ENCODE peak calls at places on chromosomes 16 and 17, in five cellular contexts. O is thoracic aorta, M is mesothelial cell of epicardium, Y is brain microvascular endothelial cell, C is A549. G is an unnamed sample.

GRCh38 chr16:49183911-49184310 is 97.7 kb downstream of the CBLN1 start:
- DNase-seq in M (no peak), O (no peak), C (peak), Y (no peak), G (no peak)

GRCh38 chr16:35492225-35492624 is 2032.8 kb downstream of the TP53TG3F start:
- DNase-seq in O (no peak), M (no peak), Y (no peak), C (no peak), G (no peak)

GRCh38 chr17:82931696-82932060 is 91.9 kb upstream of the ZNF750 start:
- DNase-seq in C (no peak), M (no peak), Y (peak), O (no peak), G (peak)

GRCh38 chr17:37490022-37490587 is 414 bp downstream of the DUSP14 start:
- DNase-seq in O (no peak), Y (peak), C (peak), M (peak), G (peak)

GRCh38 chr16:28163699-28164584 is 47.8 kb downstream of the XPO6 start:
- DNase-seq in M (no peak), O (no peak), C (no peak), Y (no peak), G (peak)

GRCh38 chr17:28033972-28034714 is 8.3 kb upstream of the NLK start:
- DNase-seq in C (peak), Y (peak), M (no peak), O (no peak), G (peak)

GRCh38 chr17:14298221-14298994 is 2.5 kb upstream of the HS3ST3B1 start:
- DNase-seq in Y (no peak), C (no peak), M (no peak), O (no peak), G (no peak)

GRCh38 chr16:11173426-11173825 is 82.6 kb downstream of the SOCS1 start:
- DNase-seq in O (no peak), M (no peak), Y (no peak), C (no peak), G (no peak)

GRCh38 chr17:53135969-53136368 is 686.8 kb upstream of the KIF2B start:
- DNase-seq in C (no peak), M (no peak), O (no peak), Y (no peak), G (no peak)

GRCh38 chr17:5705081-5705875 is 121.0 kb upstream of the NLRP1 start:
- DNase-seq in O (no peak), M (no peak), C (no peak), Y (no peak), G (no peak)

GRCh38 chr17:50636145-50636803 is 1.6 kb downstream of the ABCC3 start:
- DNase-seq in M (no peak), O (no peak), Y (no peak), C (peak), G (peak)

GRCh38 chr17:16214190-16215001 is 938 bp downstream of the NCOR1 start:
- DNase-seq in Y (no peak), C (no peak), O (no peak), M (no peak), G (peak)

GRCh38 chr17:28133562-28133970 is 91.1 kb downstream of the NLK start:
- DNase-seq in M (no peak), Y (peak), O (no peak), C (peak), G (peak)

GRCh38 chr16:78213751-78214150 is 114.3 kb downstream of the WWOX start:
- DNase-seq in O (no peak), C (no peak), Y (no peak), M (no peak), G (no peak)

GRCh38 chr17:52885882-52886281 is 727.4 kb upstream of the CA10 start:
- DNase-seq in Y (no peak), M (no peak), O (no peak), C (no peak), G (no peak)

GRCh38 chr17:1709403-1709891 is 730 bp downstream of the TLCD2 start:
- DNase-seq in Y (no peak), O (no peak), M (no peak), C (peak), G (peak)

GRCh38 chr17:39194089-39194984 is 3.1 kb downstream of the CACNB1 start:
- DNase-seq in O (peak), C (peak), Y (peak), M (no peak), G (peak)

GRCh38 chr16:73050115-73051099 is 2.5 kb upstream of the ZFHX3 start:
- DNase-seq in M (no peak), C (no peak), O (no peak), Y (no peak), G (no peak)

GRCh38 chr17:58089111-58089510 is 5.9 kb downstream of the DYNLL2 start:
- DNase-seq in O (no peak), M (no peak), C (no peak), Y (no peak), G (no peak)

GRCh38 chr16:90019543-90020259 is 445 bp upstream of the DBNDD1 start:
- DNase-seq in M (peak), C (peak), Y (peak), O (no peak), G (peak)

GRCh38 chr17:31052187-31052889 is 42.4 kb upstream of the NF1 start:
- DNase-seq in O (peak), C (peak), M (no peak), Y (peak), G (peak)

GRCh38 chr17:50425682-50426471 is at the start of gene ACSF2:
- DNase-seq in Y (peak), M (peak), C (peak), O (no peak), G (peak)

GRCh38 chr17:41536741-41537613 is 8.9 kb upstream of the KRT19 start:
- DNase-seq in Y (no peak), O (no peak), C (no peak), M (no peak), G (no peak)

GRCh38 chr17:5635949-5636348 is 51.6 kb upstream of the NLRP1 start:
- DNase-seq in O (no peak), M (no peak), C (no peak), Y (no peak), G (no peak)

GRCh38 chr17:39634384-39634871 is 2.5 kb upstream of the STARD3 start:
- DNase-seq in Y (peak), O (no peak), M (no peak), C (peak), G (peak)

GRCh38 chr17:34095101-34095500 is 160.0 kb upstream of the CCL2 start:
- DNase-seq in M (no peak), O (no peak), Y (no peak), C (no peak), G (no peak)

GRCh38 chr17:4201231-4201630 is 58.2 kb downstream of the CYB5D2 start:
- DNase-seq in C (no peak), Y (no peak), O (no peak), M (no peak), G (no peak)

GRCh38 chr17:82449883-82450356 is 632 bp downstream of the CYBC1 start:
- DNase-seq in C (no peak), M (no peak), O (no peak), Y (no peak), G (no peak)

GRCh38 chr17:15409721-15410247 is 57.6 kb downstream of the CDRT4 start:
- DNase-seq in C (no peak), Y (peak), M (no peak), O (no peak), G (peak)

GRCh38 chr17:49278076-49278475 is 47.5 kb upstream of the PHOSPHO1 start:
- DNase-seq in C (no peak), O (no peak), Y (no peak), M (no peak), G (no peak)

GRCh38 chr16:49921791-49922456 is 66.0 kb upstream of the ZNF423 start:
- DNase-seq in C (peak), O (no peak), M (peak), Y (peak), G (peak)

GRCh38 chr16:54585966-54586365 is 299.4 kb upstream of the IRX3 start:
- DNase-seq in M (no peak), O (no peak), C (no peak), Y (no peak), G (no peak)

GRCh38 chr17:58303981-58304734 is 23.4 kb upstream of the MPO start:
- DNase-seq in Y (peak), M (no peak), C (peak), O (no peak), G (peak)

GRCh38 chr16:62404857-62405611 is 368.8 kb upstream of the CDH8 start:
- DNase-seq in O (no peak), Y (no peak), M (no peak), C (no peak), G (no peak)

GRCh38 chr16:62406387-62406786 is 370.1 kb upstream of the CDH8 start:
- DNase-seq in O (no peak), Y (no peak), C (no peak), M (no peak), G (no peak)

GRCh38 chr16:62408760-62409159 is 372.5 kb upstream of the CDH8 start:
- DNase-seq in O (no peak), Y (no peak), M (no peak), C (no peak), G (no peak)
- TF ChIP-seq CTCF in O (no peak), Y (no peak), M (no peak), C (no peak), G (no peak)

DNA sequence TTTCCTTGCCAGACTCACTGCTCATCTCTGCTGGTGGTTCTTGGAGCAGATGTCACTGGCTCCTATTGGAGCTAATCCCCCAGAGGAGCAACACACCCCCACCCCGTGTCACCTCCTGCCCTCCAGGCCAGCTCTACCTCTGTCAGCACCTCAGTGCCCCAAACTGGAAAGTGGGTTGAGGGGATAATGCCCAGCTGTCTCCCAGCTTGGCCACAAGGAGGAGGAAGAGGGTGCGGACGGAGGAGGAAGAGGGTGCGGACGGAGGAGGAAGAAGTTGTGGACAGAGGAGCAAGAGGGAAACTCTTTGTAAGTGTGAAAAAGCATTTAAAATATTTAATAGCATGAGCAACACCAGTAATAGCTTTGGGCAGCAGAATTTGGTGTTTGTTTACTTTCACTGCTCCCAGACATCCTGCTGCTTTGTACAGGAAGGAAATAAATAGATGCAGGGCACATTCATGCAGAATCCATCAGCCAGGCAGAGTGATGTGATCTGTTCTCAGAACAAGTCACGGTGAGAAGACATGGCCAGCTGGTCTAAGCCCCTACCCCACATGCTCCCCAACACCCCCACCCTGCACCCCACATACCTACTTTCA is 82.5 kb downstream of the C17orf67 start:
- DNase-seq in O (no peak), Y (no peak), C (no peak), M (no peak), G (no peak)
- TF ChIP-seq CTCF in O (no peak), Y (peak), C (no peak), M (no peak), G (peak)

GRCh38 chr16:79598341-79599181 is 2.0 kb downstream of the MAF start:
- DNase-seq in O (peak), C (peak), M (no peak), Y (peak), G (peak)
- TF ChIP-seq CTCF in O (peak), C (no peak), M (no peak), Y (peak), G (no peak)

GRCh38 chr17:76529643-76530488 is 7.6 kb downstream of the CYGB start:
- DNase-seq in Y (peak), C (no peak), M (no peak), O (peak), G (peak)
- TF ChIP-seq CTCF in Y (no peak), C (no peak), M (no peak), O (no peak), G (no peak)

GRCh38 chr16:84928679-84929420 is 82.5 kb downstream of the ZDHHC7 start:
- DNase-seq in Y (no peak), M (no peak), C (no peak), O (no peak), G (peak)
- TF ChIP-seq CTCF in Y (no peak), M (no peak), C (no peak), O (no peak), G (no peak)

DNA sequence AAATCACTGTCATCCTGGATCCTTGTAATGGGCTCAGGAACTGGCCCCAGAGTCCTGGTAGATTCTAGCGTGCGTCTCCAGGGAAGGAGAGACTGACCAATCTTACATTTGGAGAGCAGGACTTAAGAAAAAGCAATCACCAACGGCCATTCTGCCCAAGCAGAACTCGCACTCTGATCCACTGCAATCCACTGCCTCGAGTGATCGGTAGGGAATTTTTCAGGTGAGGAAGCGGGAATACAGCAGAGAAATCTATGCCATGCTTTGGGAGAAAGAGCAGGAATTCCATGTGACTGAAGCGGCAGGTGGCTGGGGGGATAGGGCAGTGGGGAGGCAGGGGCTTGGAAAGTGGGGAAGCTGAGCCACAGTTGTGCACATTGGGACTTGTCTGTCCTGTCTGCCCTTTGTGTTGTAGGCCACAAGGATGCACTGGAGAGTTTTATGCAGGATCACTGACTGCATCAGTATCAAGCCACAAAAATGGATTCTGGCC is 143.9 kb upstream of the HS3ST2 start:
- DNase-seq in Y (no peak), C (no peak), O (no peak), M (no peak), G (no peak)
- TF ChIP-seq CTCF in Y (peak), C (no peak), O (no peak), M (no peak), G (no peak)

GRCh38 chr17:36144981-36145729 is 31.3 kb downstream of the TBC1D3B start:
- DNase-seq in C (no peak), O (no peak), Y (no peak), M (no peak), G (no peak)
- TF ChIP-seq CTCF in C (no peak), O (no peak), Y (no peak), M (no peak), G (no peak)

GRCh38 chr16:16996830-16997229 is 473.9 kb downstream of the XYLT1 start:
- DNase-seq in O (no peak), C (no peak), M (no peak), Y (no peak), G (no peak)
- TF ChIP-seq CTCF in O (no peak), C (no peak), M (no peak), Y (no peak), G (no peak)

DNA sequence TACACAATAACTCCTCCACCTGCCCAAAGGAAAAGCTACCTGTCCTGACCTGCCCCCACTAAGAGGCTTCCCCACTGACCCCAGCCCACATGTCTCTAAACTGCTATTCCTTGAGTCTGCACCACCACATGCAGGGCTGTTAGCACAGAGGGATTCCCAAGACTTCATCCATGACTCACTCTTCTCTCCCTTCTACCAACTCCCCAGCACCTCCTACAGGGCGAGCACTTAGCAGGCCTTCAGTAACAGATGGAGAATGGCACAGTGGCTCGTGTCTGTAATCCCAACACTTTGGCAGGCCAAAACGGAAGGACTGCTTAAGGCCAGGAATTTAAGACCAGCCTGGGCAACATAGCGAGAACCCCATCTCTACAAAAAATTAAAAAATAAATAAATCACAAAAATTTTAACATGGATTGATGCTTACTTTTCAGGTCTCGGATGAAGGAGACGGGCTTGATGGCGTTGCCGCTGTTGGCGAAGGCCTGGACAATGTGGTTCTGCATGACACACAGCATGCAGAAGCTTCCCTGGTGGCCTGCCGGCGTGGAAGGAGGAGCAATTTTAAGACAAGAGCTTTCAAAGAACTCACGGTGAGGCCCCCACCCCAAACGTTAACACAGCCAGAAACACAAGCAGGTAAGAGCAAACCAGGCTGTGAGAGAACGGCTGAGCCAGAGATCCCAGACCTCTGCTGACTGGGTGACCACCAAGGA is 12.0 kb downstream of the USP36 start:
- DNase-seq in M (no peak), Y (peak), C (peak), O (no peak), G (peak)
- TF ChIP-seq CTCF in M (no peak), Y (peak), C (peak), O (no peak), G (peak)